ENCODE peak calls at places on chromosomes 2 and 18, in seven cellular contexts. T is K562, J is lower lobe of right lung, D is OCI-LY7, R is A549, M is cardiac fibroblast, K is bronchial epithelial cell. W is an unnamed sample.

GRCh38 chr2:17604050-17604449 is 63.6 kb downstream of the VSNL1 start:
- DNase-seq in T (no peak), J (no peak), D (no peak), R (no peak), M (no peak), K (no peak), W (no peak)

GRCh38 chr2:58501371-58501770 is 260.2 kb upstream of the FANCL start:
- DNase-seq in T (no peak), J (no peak), D (no peak), R (no peak), M (no peak), K (no peak), W (no peak)

GRCh38 chr2:9416962-9417316 is 6.4 kb downstream of the ITGB1BP1 start:
- DNase-seq in T (no peak), J (no peak), D (no peak), R (no peak), M (no peak), K (no peak), W (no peak)

GRCh38 chr2:168961450-168962229 is 60.5 kb downstream of the G6PC2 start:
- DNase-seq in T (peak; percentile 69), J (no peak), D (peak; percentile 68), R (peak; percentile 80), M (peak; percentile 92), K (peak; percentile 84), W (peak; percentile 84)

GRCh38 chr18:79725486-79725885 is 45.9 kb downstream of the CTDP1 start:
- DNase-seq in T (no peak), J (peak; percentile 20), D (no peak), R (no peak), M (no peak), K (no peak), W (no peak)

GRCh38 chr2:96325884-96326255 is 753 bp downstream of the ITPRIPL1 start:
- DNase-seq in T (no peak), J (no peak), D (peak; percentile 60), R (no peak), M (no peak), K (no peak), W (no peak)

GRCh38 chr18:51617572-51618260 is 420.2 kb upstream of the MEX3C start:
- DNase-seq in T (no peak), J (no peak), D (no peak), R (peak; percentile 74), M (no peak), K (peak; percentile 69), W (peak; percentile 52)

GRCh38 chr18:13550446-13551304 is 175.7 kb downstream of the FAM210A start:
- DNase-seq in T (no peak), J (no peak), D (no peak), R (no peak), M (no peak), K (no peak), W (no peak)

GRCh38 chr18:8929381-8929780 is 173.1 kb upstream of the NDUFV2 start:
- DNase-seq in T (no peak), J (no peak), D (no peak), R (no peak), M (no peak), K (no peak), W (no peak)

GRCh38 chr2:200705305-200705985 is 106.3 kb upstream of the BZW1 start:
- DNase-seq in T (no peak), J (no peak), D (peak; percentile 45), R (peak; percentile 30), M (peak; percentile 42), K (no peak), W (peak; percentile 30)

GRCh38 chr18:25998461-25998860 is 92.0 kb downstream of the SS18 start:
- DNase-seq in T (no peak), J (no peak), D (no peak), R (peak; percentile 1), M (no peak), K (peak; percentile 17), W (peak; percentile 16)

GRCh38 chr2:231399853-231400667 is 4.5 kb downstream of the B3GNT7 start:
- DNase-seq in T (no peak), J (no peak), D (no peak), R (peak; percentile 49), M (peak; percentile 50), K (no peak), W (no peak)

DNA sequence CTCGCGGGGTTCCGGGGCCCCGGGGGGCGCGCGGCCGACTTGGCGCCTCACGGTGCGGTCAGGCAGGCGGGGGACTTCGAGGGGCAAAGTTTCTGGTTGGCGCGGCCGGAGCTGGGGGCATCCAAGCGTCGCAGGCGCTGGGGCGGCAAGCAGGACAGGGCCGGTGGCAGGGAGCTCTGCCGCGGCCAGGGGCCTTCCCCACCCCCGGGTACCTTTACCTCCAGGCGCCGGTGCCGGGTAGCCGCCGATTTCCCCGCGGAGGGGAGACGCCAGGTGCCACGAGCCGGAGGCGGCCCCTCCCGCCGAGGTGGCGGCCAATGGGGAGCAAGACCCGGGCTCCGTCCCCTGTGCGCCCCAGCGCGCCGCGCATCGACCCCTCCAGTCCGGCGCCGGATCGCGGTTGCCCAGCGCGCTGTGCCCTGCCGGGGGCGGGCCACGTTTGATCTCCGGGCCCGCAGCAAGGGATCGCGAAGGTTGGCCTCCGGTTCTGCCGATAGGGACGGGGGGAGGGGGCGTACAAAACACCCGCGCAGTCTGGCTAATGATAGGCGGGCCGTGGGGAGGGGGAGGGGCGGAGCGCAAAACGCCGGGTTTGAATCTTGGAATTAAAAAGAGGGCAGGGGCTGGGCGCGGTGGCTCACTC is at the start of gene ST8SIA5:
- DNase-seq in T (no peak), J (no peak), D (no peak), R (no peak), M (no peak), K (no peak), W (no peak)
- H3K4me3 ChIP-seq in T (no peak within 1 kb of the TSS), J (peak within 1 kb of the TSS; percentile 28), D (no peak within 1 kb of the TSS), R (peak within 1 kb of the TSS; percentile 45), M (peak within 1 kb of the TSS; percentile 17), K (no peak within 1 kb of the TSS), W (no peak within 1 kb of the TSS)

GRCh38 chr2:31967790-31968189 is 43.0 kb downstream of the MEMO1 start:
- DNase-seq in T (no peak), J (no peak), D (no peak), R (no peak), M (no peak), K (no peak), W (no peak)
- H3K4me3 ChIP-seq in T (no peak overlapping the region), J (no peak overlapping the region), D (no peak overlapping the region), R (no peak overlapping the region), M (no peak overlapping the region), K (no peak overlapping the region), W (no peak overlapping the region)

GRCh38 chr2:35960596-35960995 is 395.0 kb upstream of the CRIM1 start:
- DNase-seq in T (no peak), J (no peak), D (no peak), R (no peak), M (no peak), K (no peak), W (no peak)

GRCh38 chr2:35963344-35963743 is 392.2 kb upstream of the CRIM1 start:
- DNase-seq in T (no peak), J (no peak), D (no peak), R (no peak), M (no peak), K (no peak), W (no peak)

DNA sequence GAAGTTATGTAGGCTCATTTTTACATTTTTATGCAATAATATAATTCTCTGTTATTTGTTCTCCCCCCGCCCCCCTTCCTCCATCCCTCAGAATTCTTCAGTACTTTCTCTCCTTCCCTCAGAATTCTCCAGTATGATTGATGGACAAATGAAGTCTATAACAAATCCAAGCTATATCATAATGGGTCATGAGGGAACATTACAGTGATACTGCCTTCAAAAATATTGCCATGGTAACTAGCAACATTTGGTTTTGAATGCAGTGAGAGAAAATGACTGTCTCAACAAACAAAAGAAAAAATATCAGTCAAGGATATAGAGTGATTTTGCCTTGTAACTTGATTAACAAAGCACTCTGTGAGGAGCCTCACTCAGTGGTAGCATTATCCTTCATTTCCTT is 393.0 kb upstream of the CRIM1 start:
- DNase-seq in T (no peak), J (no peak), D (no peak), R (no peak), M (no peak), K (no peak), W (no peak)
- H3K4me3 ChIP-seq in T (no peak overlapping the region), J (no peak overlapping the region), D (no peak overlapping the region), R (no peak overlapping the region), M (no peak overlapping the region), K (no peak overlapping the region), W (no peak overlapping the region)

GRCh38 chr2:98936133-98936916 is at the start of gene CRACDL:
- DNase-seq in T (no peak), J (no peak), D (no peak), R (no peak), M (no peak), K (peak; percentile 54), W (peak; percentile 63)
- H3K4me3 ChIP-seq in T (no peak within 1 kb of the TSS), J (peak within 1 kb of the TSS; percentile 56), D (no peak within 1 kb of the TSS), R (peak within 1 kb of the TSS; percentile 52), M (no peak within 1 kb of the TSS), K (peak within 1 kb of the TSS; percentile 45), W (peak within 1 kb of the TSS; percentile 30)

DNA sequence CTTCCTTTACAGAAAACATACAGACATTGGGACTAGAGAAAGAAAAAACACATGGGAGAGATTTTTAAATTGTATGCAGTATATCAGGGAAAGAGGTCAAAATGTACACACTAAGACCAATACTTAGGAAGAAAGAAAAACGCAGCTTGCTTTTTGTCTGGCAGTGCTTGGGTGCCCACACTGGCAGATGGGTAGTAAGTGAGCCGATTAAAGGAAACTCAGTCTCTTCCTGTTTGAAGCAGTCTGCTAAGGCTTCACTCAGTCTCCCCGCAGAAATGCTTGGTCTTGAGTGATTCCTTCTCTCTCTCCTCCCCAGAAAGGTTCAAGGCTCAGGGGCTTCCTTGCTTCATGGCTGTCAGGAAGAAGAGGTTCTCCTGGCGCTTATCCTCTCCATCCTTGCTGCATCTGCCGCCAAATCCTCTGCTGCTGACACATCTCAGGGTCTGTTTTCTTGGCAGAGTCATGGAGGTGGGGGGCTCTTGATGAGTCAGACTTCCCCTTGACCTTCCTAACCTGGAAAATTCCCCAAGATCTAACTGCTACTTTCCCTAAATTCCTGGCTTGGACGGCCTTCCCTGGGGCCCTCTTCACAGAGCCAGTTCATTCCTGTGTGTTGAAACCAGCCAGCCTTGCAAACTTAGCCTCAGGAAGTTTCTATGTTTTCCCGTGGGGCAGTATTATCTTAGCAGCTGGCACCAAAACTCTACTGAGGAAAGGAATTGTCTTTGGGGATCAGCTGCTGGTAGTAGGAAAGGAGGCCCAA is 10.5 kb upstream of the TMSB10 start:
- DNase-seq in T (no peak), J (no peak), D (peak; percentile 54), R (no peak), M (peak; percentile 88), K (no peak), W (no peak)
- H3K4me3 ChIP-seq in T (no peak overlapping the region), J (no peak overlapping the region), D (peak overlapping the region; percentile 9), R (no peak overlapping the region), M (no peak overlapping the region), K (no peak overlapping the region), W (no peak overlapping the region)

DNA sequence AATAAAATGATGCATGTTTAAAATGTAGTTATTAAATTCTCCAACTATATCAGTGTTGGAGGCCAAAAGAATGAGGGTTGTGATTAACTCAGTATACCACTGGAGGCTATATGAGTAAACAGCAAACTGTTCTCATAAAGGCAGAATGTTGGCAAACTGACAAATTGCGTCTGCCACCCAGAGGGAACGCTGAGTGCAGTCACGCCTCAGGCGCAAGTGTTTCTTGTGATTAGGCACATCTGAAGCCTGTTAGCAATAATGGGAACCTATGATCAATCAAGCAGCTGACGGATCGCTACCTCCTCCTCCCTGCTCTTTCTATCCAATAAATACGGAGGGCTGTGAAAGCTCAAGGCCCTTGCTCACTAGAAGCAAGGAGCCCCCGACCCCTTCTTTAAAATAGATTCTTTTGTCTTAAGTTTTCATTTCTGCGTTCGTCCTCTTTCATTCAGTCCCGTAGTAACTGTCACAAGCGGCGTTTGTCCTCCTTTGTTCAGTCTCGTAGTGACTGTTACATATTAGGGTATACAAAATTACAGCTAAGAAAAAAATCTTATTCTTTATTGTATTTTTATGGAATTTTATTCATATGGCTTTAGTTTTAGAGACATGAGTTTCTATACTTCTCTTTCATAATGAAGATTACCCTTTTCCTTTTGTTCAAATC is 16.3 kb upstream of the RMND5A start:
- DNase-seq in T (no peak), J (no peak), D (no peak), R (peak; percentile 77), M (peak; percentile 69), K (peak; percentile 92), W (peak; percentile 96)
- H3K4me3 ChIP-seq in T (no peak overlapping the region), J (no peak overlapping the region), D (no peak overlapping the region), R (peak overlapping the region; percentile 35), M (no peak overlapping the region), K (no peak overlapping the region), W (no peak overlapping the region)

W was measured in epithelial cell of esophagus.